ENCODE peak calls at places on chromosomes 5 and 9, in ten cellular contexts. W is RCC 7860; H is AG04449; C is activated T-cell treated with anti-CD3 and anti-CD28 coated beads, Interleukin-2, amount 50 U/mL, for 24 hours; T is stomach; M is mesenteric fat pad; K is left lung; Y is left colon; V is PC-3; G is A549. Q is an unnamed sample.

GRCh38 chr5:122845253-122846050 is at the start of gene SNX24:
- DNase-seq in K (peak; percentile 86), C (peak; percentile 81), V (peak; percentile 82), H (no peak), T (peak; percentile 86), M (peak; percentile 95), W (peak; percentile 65), Y (peak; percentile 92), G (peak; percentile 81), Q (peak; percentile 89)

GRCh38 chr9:115548826-115549225 is 430.9 kb upstream of the TNC start:
- DNase-seq in V (no peak), W (no peak), K (no peak), G (no peak), T (no peak), H (no peak), Y (no peak), C (no peak), M (no peak), Q (no peak)

GRCh38 chr5:39132128-39132447 is 57.9 kb upstream of the RICTOR start:
- DNase-seq in V (no peak), M (no peak), T (no peak), C (no peak), K (no peak), G (no peak), H (no peak), Y (no peak), W (no peak), Q (no peak)

GRCh38 chr5:181203842-181204560 is 995 bp downstream of the TRIM7 start:
- DNase-seq in C (peak; percentile 60), Y (peak; percentile 48), H (no peak), M (no peak), T (no peak), W (no peak), K (no peak), V (no peak), G (peak; percentile 60), Q (no peak)

GRCh38 chr5:150293091-150293941 is 3.7 kb upstream of the CAMK2A start:
- DNase-seq in Y (no peak), G (no peak), M (no peak), V (no peak), H (no peak), C (no peak), W (no peak), T (no peak), K (no peak), Q (no peak)

GRCh38 chr5:160064441-160064840 is 54.8 kb downstream of the PWWP2A start:
- DNase-seq in V (no peak), C (no peak), K (no peak), Y (peak; percentile 82), H (no peak), T (peak; percentile 72), M (no peak), W (no peak), G (no peak), Q (peak; percentile 90)

GRCh38 chr9:109441296-109441695 is 56.8 kb downstream of the PTPN3 start:
- DNase-seq in K (no peak), C (no peak), M (no peak), G (peak; percentile 33), H (no peak), W (no peak), T (no peak), V (no peak), Y (no peak), Q (no peak)

GRCh38 chr5:136510481-136510880 is 145.1 kb upstream of the TRPC7 start:
- DNase-seq in G (no peak), W (no peak), C (no peak), M (no peak), V (no peak), Y (no peak), H (no peak), T (no peak), K (no peak), Q (no peak)

GRCh38 chr5:57989378-57989777 is 470.5 kb downstream of the PLK2 start:
- DNase-seq in T (no peak), Y (no peak), C (no peak), G (peak; percentile 8), K (no peak), W (no peak), H (no peak), M (no peak), V (peak; percentile 68), Q (no peak)

GRCh38 chr5:31965227-31965626 is 208.9 kb downstream of the GOLPH3 start:
- DNase-seq in V (no peak), T (no peak), C (no peak), Y (no peak), H (no peak), W (no peak), G (no peak), M (no peak), K (no peak), Q (no peak)

GRCh38 chr5:163789870-163790269 is 284.5 kb downstream of the MAT2B start:
- DNase-seq in W (no peak), G (no peak), T (no peak), K (no peak), C (no peak), M (no peak), Y (no peak), V (peak; percentile 8), H (no peak), Q (no peak)

GRCh38 chr9:84773023-84773422 is 103.5 kb downstream of the NTRK2 start:
- DNase-seq in G (no peak), W (no peak), K (no peak), Y (no peak), M (no peak), T (no peak), H (peak; percentile 38), V (no peak), C (no peak), Q (no peak)

GRCh38 chr5:169164481-169164925 is 136.4 kb downstream of the SLIT3 start:
- DNase-seq in H (no peak), K (no peak), C (no peak), T (peak; percentile 74), V (peak; percentile 94), G (peak; percentile 84), W (peak; percentile 88), Y (no peak), M (no peak), Q (no peak)

GRCh38 chr5:98173334-98173733 is 600.1 kb upstream of the RGMB start:
- DNase-seq in Y (no peak), K (no peak), G (no peak), W (peak; percentile 8), C (no peak), T (no peak), V (peak; percentile 67), M (no peak), H (no peak), Q (no peak)

GRCh38 chr9:137138058-137138697 is 776 bp upstream of the GRIN1 start:
- DNase-seq in Y (no peak), V (no peak), C (no peak), T (no peak), K (no peak), M (no peak), G (no peak), W (peak; percentile 14), H (no peak), Q (no peak)

GRCh38 chr9:131968632-131969031 is 111.0 kb downstream of the MED27 start:
- DNase-seq in Y (no peak), K (no peak), W (no peak), T (no peak), V (no peak), C (no peak), M (no peak), G (no peak), H (no peak), Q (no peak)

GRCh38 chr5:39138892-39139291 is 64.7 kb upstream of the RICTOR start:
- DNase-seq in G (peak; percentile 51), Y (no peak), W (peak; percentile 75), K (no peak), V (peak; percentile 97), T (no peak), H (peak; percentile 37), M (no peak), C (no peak), Q (no peak)

GRCh38 chr5:140785905-140786686 is at the start of gene PCDHA1:
- DNase-seq in C (no peak), W (no peak), H (no peak), M (no peak), Y (no peak), G (peak; percentile 29), K (no peak), V (no peak), T (no peak), Q (no peak)

GRCh38 chr5:117863589-117864296 is 1124.6 kb downstream of the DTWD2 start:
- DNase-seq in C (no peak), G (no peak), V (no peak), T (no peak), Y (no peak), W (no peak), H (no peak), K (no peak), M (no peak), Q (no peak)

GRCh38 chr9:112537561-112537960 is 50.9 kb downstream of the KIAA1958 start:
- DNase-seq in K (no peak), H (no peak), G (no peak), V (no peak), Y (no peak), C (no peak), T (no peak), W (no peak), M (no peak), Q (no peak)

GRCh38 chr5:67163863-67164595 is 32.6 kb downstream of the CD180 start:
- DNase-seq in C (no peak), W (no peak), G (no peak), Y (no peak), K (no peak), H (no peak), V (no peak), T (no peak), M (no peak), Q (no peak)

GRCh38 chr9:75852746-75853145 is 37.7 kb upstream of the PCSK5 start:
- DNase-seq in V (no peak), M (no peak), Y (no peak), K (no peak), W (no peak), G (no peak), T (no peak), C (no peak), H (no peak), Q (no peak)

GRCh38 chr5:59678959-59679358 is 214.6 kb downstream of the PDE4D start:
- DNase-seq in K (no peak), T (no peak), M (no peak), C (no peak), H (no peak), W (no peak), Y (no peak), V (no peak), G (no peak), Q (no peak)

GRCh38 chr5:17132444-17133083 is 84.9 kb upstream of the BASP1 start:
- DNase-seq in V (peak; percentile 88), M (no peak), K (no peak), Y (no peak), H (no peak), W (peak; percentile 59), T (no peak), G (peak; percentile 48), C (no peak), Q (no peak)

GRCh38 chr9:14508884-14509283 is 184.3 kb downstream of the ZDHHC21 start:
- DNase-seq in H (no peak), C (no peak), K (no peak), Y (no peak), G (no peak), V (no peak), M (no peak), T (no peak), W (no peak), Q (no peak)

GRCh38 chr5:128537306-128537998 is 593 bp downstream of the FBN2 start:
- DNase-seq in G (peak; percentile 26), H (no peak), T (no peak), K (peak; percentile 33), C (no peak), M (no peak), Y (peak; percentile 11), V (peak; percentile 27), W (no peak), Q (peak; percentile 26)

Q was measured in right lobe of liver.